ENCODE peak calls at places on chromosomes 7 and 10, in eight cellular contexts. T, S, U, I, G, J, C and N are unnamed samples.

GRCh38 chr7:149690688-149691446 is 82.5 kb downstream of the ZNF467 start:
- DNase-seq in T (peak; percentile 64), S (no peak), U (peak; percentile 17), I (no peak), G (peak; percentile 67), J (no peak), C (peak; percentile 92), N (no peak)

GRCh38 chr7:31955021-31955420 is 115.2 kb downstream of the PDE1C start:
- DNase-seq in T (no peak), S (no peak), U (no peak), I (no peak), G (no peak), J (no peak), C (no peak), N (no peak)

GRCh38 chr7:17963281-17963680 is 23.0 kb upstream of the SNX13 start:
- DNase-seq in T (no peak), S (no peak), U (no peak), I (no peak), G (peak; percentile 35), J (no peak), C (peak; percentile 76), N (no peak)

GRCh38 chr7:30923009-30923773 is 11.5 kb downstream of the AQP1 start:
- DNase-seq in T (no peak), S (peak; percentile 43), U (peak; percentile 7), I (peak; percentile 20), G (peak; percentile 15), J (no peak), C (no peak), N (no peak)

GRCh38 chr7:105218215-105218614 is 170.5 kb downstream of the SRPK2 start:
- DNase-seq in T (no peak), S (no peak), U (no peak), I (no peak), G (no peak), J (no peak), C (no peak), N (no peak)

GRCh38 chr10:43130756-43131155 is 7.5 kb upstream of the CSGALNACT2 start:
- DNase-seq in T (no peak), S (no peak), U (no peak), I (peak; percentile 23), G (no peak), J (no peak), C (no peak), N (no peak)

GRCh38 chr7:1379202-1379601 is 80.1 kb downstream of the MICALL2 start:
- DNase-seq in T (no peak), S (no peak), U (no peak), I (no peak), G (no peak), J (no peak), C (no peak), N (no peak)

GRCh38 chr7:159227433-159227832 is 82.8 kb upstream of the VIPR2 start:
- DNase-seq in T (peak; percentile 11), S (no peak), U (no peak), I (no peak), G (peak; percentile 70), J (no peak), C (no peak), N (no peak)

GRCh38 chr7:27053153-27053552 is 42.6 kb downstream of the HOXA1 start:
- DNase-seq in T (no peak), S (no peak), U (no peak), I (no peak), G (no peak), J (no peak), C (no peak), N (no peak)

GRCh38 chr7:111827863-111828504 is 265.7 kb upstream of the IMMP2L start:
- DNase-seq in T (no peak), S (no peak), U (no peak), I (no peak), G (no peak), J (no peak), C (peak; percentile 49), N (no peak)

GRCh38 chr7:92589056-92589455 is 1.1 kb downstream of the FAM133B start:
- DNase-seq in T (no peak), S (no peak), U (no peak), I (no peak), G (no peak), J (no peak), C (no peak), N (no peak)

GRCh38 chr7:44964831-44965440 is 13.9 kb downstream of the MYO1G start:
- DNase-seq in T (no peak), S (no peak), U (no peak), I (no peak), G (no peak), J (no peak), C (no peak), N (no peak)

GRCh38 chr7:104179178-104179577 is 28.6 kb downstream of the ORC5 start:
- DNase-seq in T (no peak), S (no peak), U (no peak), I (no peak), G (no peak), J (no peak), C (peak; percentile 41), N (no peak)

GRCh38 chr7:123054357-123055133 is 59.0 kb upstream of the TAS2R16 start:
- DNase-seq in T (peak; percentile 3), S (no peak), U (peak; percentile 24), I (peak; percentile 29), G (no peak), J (no peak), C (no peak), N (no peak)

GRCh38 chr7:44488955-44489354 is 1.5 kb downstream of the NUDCD3 start:
- DNase-seq in T (no peak), S (no peak), U (no peak), I (no peak), G (no peak), J (no peak), C (no peak), N (no peak)

GRCh38 chr10:72375585-72375984 is 20.9 kb upstream of the DNAJB12 start:
- DNase-seq in T (no peak), S (no peak), U (no peak), I (no peak), G (no peak), J (no peak), C (no peak), N (no peak)

GRCh38 chr7:5218564-5219360 is 28.7 kb downstream of the WIPI2 start:
- DNase-seq in T (no peak), S (peak; percentile 69), U (no peak), I (no peak), G (no peak), J (no peak), C (no peak), N (no peak)

GRCh38 chr7:18978108-18978495 is 139.3 kb downstream of the TWIST1 start:
- DNase-seq in T (no peak), S (no peak), U (no peak), I (no peak), G (no peak), J (no peak), C (peak; percentile 98), N (no peak)

DNA sequence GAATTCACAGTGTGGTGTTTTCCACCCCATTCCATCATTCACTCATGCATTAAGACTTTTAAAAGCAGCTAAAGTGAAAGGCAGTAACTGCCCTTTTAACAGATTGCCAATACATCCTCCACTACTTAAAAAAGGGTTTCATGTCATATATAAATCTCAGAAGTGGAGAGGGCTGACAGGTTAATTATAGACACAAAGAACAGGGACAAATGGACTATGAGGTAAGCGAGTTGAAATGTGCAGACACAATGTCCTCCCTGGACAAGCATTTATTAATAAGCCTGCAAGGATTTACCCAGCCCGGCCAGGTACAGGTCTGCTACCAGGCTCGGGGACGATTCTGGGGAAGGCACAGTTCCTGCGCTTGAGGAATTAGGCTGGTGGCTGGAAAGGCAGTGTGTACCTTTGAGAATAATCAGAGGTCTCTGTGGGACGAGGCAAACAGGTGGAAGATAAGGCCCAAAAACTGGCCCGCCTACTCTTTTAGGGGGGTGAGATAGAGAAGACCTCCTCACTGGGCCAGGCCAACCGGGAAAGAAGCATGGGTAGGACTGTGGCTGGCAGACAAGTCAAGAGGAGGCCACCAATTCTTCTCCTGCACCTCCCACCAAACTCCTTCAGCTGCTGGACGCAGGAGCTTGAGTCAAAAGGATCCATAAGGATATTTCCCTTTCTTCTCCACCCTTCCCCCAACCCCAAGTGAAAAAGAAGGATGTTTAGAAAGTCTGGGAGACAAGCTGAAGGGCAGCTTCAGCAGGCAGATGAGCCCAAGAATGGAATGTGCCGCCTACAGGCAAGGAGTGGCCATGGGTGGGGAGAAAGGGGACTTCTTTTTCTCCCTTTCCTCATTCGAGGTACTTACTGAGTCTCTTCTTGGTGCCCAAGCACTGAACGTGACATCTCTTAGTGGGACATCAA is 1.5 kb downstream of the PDLIM1 start:
- DNase-seq in T (no peak), S (no peak), U (no peak), I (no peak), G (no peak), J (no peak), C (no peak), N (no peak)
- H3K4me3 ChIP-seq in T (no peak overlapping the region), S (peak overlapping the region; percentile 79), U (peak overlapping the region; percentile 96), I (peak overlapping the region; percentile 74), G (no peak overlapping the region), J (no peak overlapping the region), C (peak overlapping the region; percentile 79), N (peak overlapping the region; percentile 77)

GRCh38 chr7:22219036-22219435 is 137.9 kb downstream of the RAPGEF5 start:
- DNase-seq in T (no peak), S (no peak), U (no peak), I (no peak), G (no peak), J (no peak), C (no peak), N (no peak)
- H3K4me3 ChIP-seq in T (no peak overlapping the region), S (peak overlapping the region; percentile 56), U (peak overlapping the region; percentile 66), I (peak overlapping the region; percentile 5), G (no peak overlapping the region), J (no peak overlapping the region), C (no peak overlapping the region), N (peak overlapping the region; percentile 37)

DNA sequence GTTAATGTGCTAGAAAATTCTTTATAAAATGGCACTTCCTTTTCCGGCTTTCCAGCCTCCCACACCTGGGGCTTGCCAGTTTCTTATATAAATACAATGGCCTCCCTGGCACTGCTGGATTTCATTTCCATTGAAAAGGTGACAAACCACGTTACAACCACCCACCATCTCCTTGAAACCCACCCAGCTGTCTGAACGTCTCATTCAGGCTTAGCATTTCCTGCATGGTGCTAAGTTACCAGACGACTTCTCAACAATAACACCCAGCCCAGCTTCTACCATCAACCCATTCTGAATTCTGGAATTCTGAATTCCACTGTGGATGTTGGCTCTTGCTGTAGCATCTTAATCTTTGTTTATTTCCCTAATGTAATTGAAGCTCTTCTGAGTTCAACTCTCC is 499.8 kb upstream of the CELF2 start:
- DNase-seq in T (no peak), S (no peak), U (no peak), I (no peak), G (no peak), J (no peak), C (no peak), N (no peak)
- H3K4me3 ChIP-seq in T (no peak overlapping the region), S (no peak overlapping the region), U (no peak overlapping the region), I (no peak overlapping the region), G (no peak overlapping the region), J (no peak overlapping the region), C (no peak overlapping the region), N (no peak overlapping the region)

GRCh38 chr7:83691095-83691494 is 42.2 kb upstream of the SEMA3E start:
- DNase-seq in T (no peak), S (no peak), U (no peak), I (no peak), G (no peak), J (no peak), C (no peak), N (no peak)
- H3K4me3 ChIP-seq in T (no peak overlapping the region), S (no peak overlapping the region), U (no peak overlapping the region), I (no peak overlapping the region), G (no peak overlapping the region), J (no peak overlapping the region), C (no peak overlapping the region), N (no peak overlapping the region)